ENCODE peak calls at places on chromosomes 11 and 22, in four cellular contexts. R is NCI-H1436 treated with DMSO at 0.1 percent for 48 hours, E is left cardiac atrium, P is brain pericyte. N is an unnamed sample.

GRCh38 chr11:72750086-72750485 is 2.1 kb downstream of the ARAP1 start:
- DNase-seq in R (no peak), E (no peak), P (no peak), N (no peak)

GRCh38 chr11:123690490-123690889 is 36.1 kb upstream of the SCN3B start:
- DNase-seq in R (no peak), E (no peak), P (no peak), N (no peak)

GRCh38 chr11:116111546-116111945 is 607.3 kb upstream of the CADM1 start:
- DNase-seq in R (no peak), E (no peak), P (no peak), N (no peak)

GRCh38 chr11:115672999-115673411 is 168.8 kb upstream of the CADM1 start:
- DNase-seq in R (no peak), E (peak; percentile 53), P (no peak), N (no peak)

GRCh38 chr11:21264125-21264524 is 594.7 kb downstream of the NELL1 start:
- DNase-seq in R (no peak), E (no peak), P (no peak), N (no peak)

GRCh38 chr11:11552688-11553087 is 69.1 kb downstream of the GALNT18 start:
- DNase-seq in R (no peak), E (no peak), P (no peak), N (no peak)

GRCh38 chr11:24754406-24754805 is 257.6 kb downstream of the LUZP2 start:
- DNase-seq in R (no peak), E (no peak), P (no peak), N (no peak)

GRCh38 chr22:26722159-26722558 is 64.8 kb downstream of the MIAT start:
- DNase-seq in R (no peak), E (no peak), P (no peak), N (no peak)

GRCh38 chr11:132008872-132009271 is 638.5 kb downstream of the NTM start:
- DNase-seq in R (no peak), E (no peak), P (no peak), N (no peak)

GRCh38 chr11:114040706-114041211 is 18.8 kb upstream of the ZBTB16 start:
- DNase-seq in R (no peak), E (no peak), P (no peak), N (peak; percentile 54)

GRCh38 chr11:69301491-69302401 is 7.8 kb downstream of the MYEOV start:
- DNase-seq in R (no peak), E (peak; percentile 62), P (no peak), N (no peak)

GRCh38 chr22:36745301-36745995 is 30.5 kb downstream of the IFT27 start:
- DNase-seq in R (no peak), E (no peak), P (no peak), N (no peak)

GRCh38 chr11:813440-814096 is 3.8 kb downstream of the RPLP2 start:
- DNase-seq in R (no peak), E (no peak), P (no peak), N (no peak)

GRCh38 chr22:26534874-26535470 is 22.7 kb upstream of the TFIP11 start:
- DNase-seq in R (no peak), E (no peak), P (no peak), N (no peak)

N was measured in uterus.